ENCODE peak calls at places on chromosomes 13 and 19, in nine cellular contexts. One of them, this sample, is unnamed.
A peak's percentile ranks its signal among the peaks of the same experiment; 100 is the strongest.

GRCh38 chr13:46403851-46404731 is 17.0 kb upstream of the RUBCNL start:
- DNase-seq in brain microvascular endothelial cell: no peak
- DNase-seq in endodermal cell: no peak
- DNase-seq in GM23338: no peak
- DNase-seq in Caco-2: no peak
- DNase-seq in sigmoid colon: no peak
- DNase-seq in kidney: no peak
- DNase-seq in CD8-positive, alpha-beta T cell: no peak
- DNase-seq in Karpas-422: no peak
- DNase-seq in this sample: no peak

GRCh38 chr13:58827904-58828303 is 1196.4 kb downstream of the PCDH17 start:
- DNase-seq in brain microvascular endothelial cell: no peak
- DNase-seq in endodermal cell: no peak
- DNase-seq in GM23338: no peak
- DNase-seq in Caco-2: no peak
- DNase-seq in sigmoid colon: no peak
- DNase-seq in kidney: no peak
- DNase-seq in CD8-positive, alpha-beta T cell: no peak
- DNase-seq in Karpas-422: no peak
- DNase-seq in this sample: no peak

GRCh38 chr13:39602277-39602613 is 748 bp downstream of the LHFPL6 start:
- DNase-seq in brain microvascular endothelial cell: no peak
- DNase-seq in endodermal cell: no peak
- DNase-seq in GM23338: no peak
- DNase-seq in Caco-2: no peak
- DNase-seq in sigmoid colon: no peak
- DNase-seq in kidney: no peak
- DNase-seq in CD8-positive, alpha-beta T cell: no peak
- DNase-seq in Karpas-422: no peak
- DNase-seq in this sample: no peak

GRCh38 chr19:30359936-30360335 is 12.2 kb upstream of the ZNF536 start:
- DNase-seq in brain microvascular endothelial cell: no peak
- DNase-seq in endodermal cell: no peak
- DNase-seq in GM23338: no peak
- DNase-seq in Caco-2: no peak
- DNase-seq in sigmoid colon: no peak
- DNase-seq in kidney: no peak
- DNase-seq in CD8-positive, alpha-beta T cell: no peak
- DNase-seq in Karpas-422: no peak
- DNase-seq in this sample: no peak

GRCh38 chr13:100280681-100281080 is 191.8 kb downstream of the PCCA start:
- DNase-seq in brain microvascular endothelial cell: peak; percentile 12
- DNase-seq in endodermal cell: no peak
- DNase-seq in GM23338: no peak
- DNase-seq in Caco-2: no peak
- DNase-seq in sigmoid colon: no peak
- DNase-seq in kidney: no peak
- DNase-seq in CD8-positive, alpha-beta T cell: no peak
- DNase-seq in Karpas-422: no peak
- DNase-seq in this sample: no peak

GRCh38 chr13:72651196-72651595 is 76.2 kb downstream of the MZT1 start:
- DNase-seq in brain microvascular endothelial cell: peak; percentile 2
- DNase-seq in endodermal cell: no peak
- DNase-seq in GM23338: peak; percentile 50
- DNase-seq in Caco-2: peak; percentile 18
- DNase-seq in sigmoid colon: no peak
- DNase-seq in kidney: no peak
- DNase-seq in CD8-positive, alpha-beta T cell: no peak
- DNase-seq in Karpas-422: peak; percentile 51
- DNase-seq in this sample: no peak

GRCh38 chr13:84460989-84461388 is 578.7 kb upstream of the SLITRK1 start:
- DNase-seq in brain microvascular endothelial cell: no peak
- DNase-seq in endodermal cell: no peak
- DNase-seq in GM23338: no peak
- DNase-seq in Caco-2: no peak
- DNase-seq in sigmoid colon: no peak
- DNase-seq in kidney: no peak
- DNase-seq in CD8-positive, alpha-beta T cell: no peak
- DNase-seq in Karpas-422: no peak
- DNase-seq in this sample: no peak

GRCh38 chr13:77554079-77554478 is 18.6 kb downstream of the SCEL start:
- DNase-seq in brain microvascular endothelial cell: no peak
- DNase-seq in endodermal cell: no peak
- DNase-seq in GM23338: no peak
- DNase-seq in Caco-2: no peak
- DNase-seq in sigmoid colon: no peak
- DNase-seq in kidney: peak; percentile 48
- DNase-seq in CD8-positive, alpha-beta T cell: no peak
- DNase-seq in Karpas-422: no peak
- DNase-seq in this sample: no peak

GRCh38 chr19:30662211-30662861 is 290.2 kb downstream of the ZNF536 start:
- DNase-seq in brain microvascular endothelial cell: no peak
- DNase-seq in endodermal cell: peak; percentile 28
- DNase-seq in GM23338: no peak
- DNase-seq in Caco-2: no peak
- DNase-seq in sigmoid colon: no peak
- DNase-seq in kidney: no peak
- DNase-seq in CD8-positive, alpha-beta T cell: no peak
- DNase-seq in Karpas-422: no peak
- DNase-seq in this sample: no peak

GRCh38 chr19:2478324-2478755 is 2.4 kb downstream of the GADD45B start:
- DNase-seq in brain microvascular endothelial cell: no peak
- DNase-seq in endodermal cell: peak; percentile 81
- DNase-seq in GM23338: peak; percentile 78
- DNase-seq in Caco-2: no peak
- DNase-seq in sigmoid colon: peak; percentile 94
- DNase-seq in kidney: peak; percentile 89
- DNase-seq in CD8-positive, alpha-beta T cell: peak; percentile 63
- DNase-seq in Karpas-422: peak; percentile 79
- DNase-seq in this sample: peak; percentile 71

GRCh38 chr13:33448889-33449288 is 163.3 kb upstream of the STARD13 start:
- DNase-seq in brain microvascular endothelial cell: no peak
- DNase-seq in endodermal cell: no peak
- DNase-seq in GM23338: no peak
- DNase-seq in Caco-2: no peak
- DNase-seq in sigmoid colon: no peak
- DNase-seq in kidney: no peak
- DNase-seq in CD8-positive, alpha-beta T cell: no peak
- DNase-seq in Karpas-422: no peak
- DNase-seq in this sample: no peak

GRCh38 chr13:29954082-29955043 is 103.9 kb upstream of the UBL3 start:
- DNase-seq in brain microvascular endothelial cell: no peak
- DNase-seq in endodermal cell: no peak
- DNase-seq in GM23338: no peak
- DNase-seq in Caco-2: peak; percentile 46
- DNase-seq in sigmoid colon: no peak
- DNase-seq in kidney: no peak
- DNase-seq in CD8-positive, alpha-beta T cell: peak; percentile 35
- DNase-seq in Karpas-422: no peak
- DNase-seq in this sample: no peak

GRCh38 chr13:20188649-20189553 is 3.8 kb downstream of the GJB2 start:
- DNase-seq in brain microvascular endothelial cell: no peak
- DNase-seq in endodermal cell: peak; percentile 82
- DNase-seq in GM23338: peak; percentile 77
- DNase-seq in Caco-2: peak; percentile 30
- DNase-seq in sigmoid colon: no peak
- DNase-seq in kidney: peak; percentile 66
- DNase-seq in CD8-positive, alpha-beta T cell: no peak
- DNase-seq in Karpas-422: peak; percentile 62
- DNase-seq in this sample: no peak

GRCh38 chr19:45947926-45948325 is 25.7 kb downstream of the NOVA2 start:
- DNase-seq in brain microvascular endothelial cell: no peak
- DNase-seq in endodermal cell: no peak
- DNase-seq in GM23338: no peak
- DNase-seq in Caco-2: no peak
- DNase-seq in sigmoid colon: no peak
- DNase-seq in kidney: no peak
- DNase-seq in CD8-positive, alpha-beta T cell: no peak
- DNase-seq in Karpas-422: no peak
- DNase-seq in this sample: peak; percentile 65

GRCh38 chr13:27262546-27262945 is 8.1 kb upstream of the RASL11A start:
- DNase-seq in brain microvascular endothelial cell: no peak
- DNase-seq in endodermal cell: no peak
- DNase-seq in GM23338: no peak
- DNase-seq in Caco-2: no peak
- DNase-seq in sigmoid colon: no peak
- DNase-seq in kidney: no peak
- DNase-seq in CD8-positive, alpha-beta T cell: no peak
- DNase-seq in Karpas-422: no peak
- DNase-seq in this sample: no peak

GRCh38 chr13:111341886-111342285 is 21.4 kb downstream of the TEX29 start:
- DNase-seq in brain microvascular endothelial cell: no peak
- DNase-seq in endodermal cell: peak; percentile 19
- DNase-seq in GM23338: no peak
- DNase-seq in Caco-2: no peak
- DNase-seq in sigmoid colon: no peak
- DNase-seq in kidney: no peak
- DNase-seq in CD8-positive, alpha-beta T cell: no peak
- DNase-seq in Karpas-422: no peak
- DNase-seq in this sample: no peak
- H3K4me3 ChIP-seq in brain microvascular endothelial cell: no peak overlapping the region
- H3K4me3 ChIP-seq in endodermal cell: no peak overlapping the region
- H3K4me3 ChIP-seq in GM23338: no peak overlapping the region
- H3K4me3 ChIP-seq in Caco-2: no peak overlapping the region
- H3K4me3 ChIP-seq in sigmoid colon: no peak overlapping the region
- H3K4me3 ChIP-seq in kidney: no peak overlapping the region
- H3K4me3 ChIP-seq in CD8-positive, alpha-beta T cell: no peak overlapping the region
- H3K4me3 ChIP-seq in Karpas-422: no peak overlapping the region
- H3K4me3 ChIP-seq in this sample: no peak overlapping the region

GRCh38 chr13:113489171-113489548 is 1.4 kb downstream of the DCUN1D2 start:
- DNase-seq in brain microvascular endothelial cell: no peak
- DNase-seq in endodermal cell: peak; percentile 91
- DNase-seq in GM23338: peak; percentile 80
- DNase-seq in Caco-2: peak; percentile 71
- DNase-seq in sigmoid colon: no peak
- DNase-seq in kidney: no peak
- DNase-seq in CD8-positive, alpha-beta T cell: no peak
- DNase-seq in Karpas-422: no peak
- DNase-seq in this sample: no peak
- H3K4me3 ChIP-seq in brain microvascular endothelial cell: peak overlapping the region; percentile 77
- H3K4me3 ChIP-seq in endodermal cell: peak overlapping the region; percentile 81
- H3K4me3 ChIP-seq in GM23338: peak overlapping the region; percentile 97
- H3K4me3 ChIP-seq in Caco-2: peak overlapping the region; percentile 73
- H3K4me3 ChIP-seq in sigmoid colon: peak overlapping the region; percentile 91
- H3K4me3 ChIP-seq in kidney: peak overlapping the region; percentile 80
- H3K4me3 ChIP-seq in CD8-positive, alpha-beta T cell: no peak overlapping the region
- H3K4me3 ChIP-seq in Karpas-422: peak overlapping the region; percentile 94
- H3K4me3 ChIP-seq in this sample: peak overlapping the region; percentile 94

DNA sequence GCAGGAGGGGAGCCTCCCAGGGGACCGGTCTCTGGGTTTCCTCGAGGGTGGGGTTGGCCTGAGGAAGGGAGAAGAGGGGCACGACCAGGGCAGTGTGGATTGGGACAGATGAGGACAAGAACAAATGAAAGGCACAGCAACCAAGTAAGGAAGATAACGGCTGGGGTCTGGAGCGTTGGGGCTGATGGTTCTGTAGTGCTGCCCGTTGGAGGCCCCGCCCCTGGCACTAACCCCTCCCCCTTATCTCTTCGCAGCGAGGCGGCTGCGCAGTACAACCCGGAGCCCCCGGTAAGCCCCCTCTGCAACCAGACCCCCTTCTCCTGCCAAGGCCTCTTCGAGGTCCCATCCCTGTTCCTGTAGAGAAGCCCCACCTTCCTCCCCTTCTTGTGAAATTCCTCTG is 2.2 kb downstream of the CAPNS1 start:
- DNase-seq in brain microvascular endothelial cell: no peak
- DNase-seq in endodermal cell: no peak
- DNase-seq in GM23338: no peak
- DNase-seq in Caco-2: no peak
- DNase-seq in sigmoid colon: no peak
- DNase-seq in kidney: no peak
- DNase-seq in CD8-positive, alpha-beta T cell: no peak
- DNase-seq in Karpas-422: peak; percentile 21
- DNase-seq in this sample: no peak
- H3K4me3 ChIP-seq in brain microvascular endothelial cell: no peak overlapping the region
- H3K4me3 ChIP-seq in endodermal cell: peak overlapping the region; percentile 90
- H3K4me3 ChIP-seq in GM23338: peak overlapping the region; percentile 100
- H3K4me3 ChIP-seq in Caco-2: no peak overlapping the region
- H3K4me3 ChIP-seq in sigmoid colon: no peak overlapping the region
- H3K4me3 ChIP-seq in kidney: no peak overlapping the region
- H3K4me3 ChIP-seq in CD8-positive, alpha-beta T cell: no peak overlapping the region
- H3K4me3 ChIP-seq in Karpas-422: no peak overlapping the region
- H3K4me3 ChIP-seq in this sample: no peak overlapping the region

GRCh38 chr19:6803036-6803404 is 30.5 kb downstream of the VAV1 start:
- DNase-seq in brain microvascular endothelial cell: no peak
- DNase-seq in endodermal cell: no peak
- DNase-seq in GM23338: peak; percentile 3
- DNase-seq in Caco-2: no peak
- DNase-seq in sigmoid colon: no peak
- DNase-seq in kidney: no peak
- DNase-seq in CD8-positive, alpha-beta T cell: no peak
- DNase-seq in Karpas-422: peak; percentile 77
- DNase-seq in this sample: no peak

GRCh38 chr19:6800991-6801396 is 28.5 kb downstream of the VAV1 start:
- DNase-seq in brain microvascular endothelial cell: peak; percentile 71
- DNase-seq in endodermal cell: no peak
- DNase-seq in GM23338: no peak
- DNase-seq in Caco-2: no peak
- DNase-seq in sigmoid colon: no peak
- DNase-seq in kidney: no peak
- DNase-seq in CD8-positive, alpha-beta T cell: no peak
- DNase-seq in Karpas-422: no peak
- DNase-seq in this sample: peak; percentile 54

GRCh38 chr19:6806488-6806887 is 34.0 kb downstream of the VAV1 start:
- DNase-seq in brain microvascular endothelial cell: no peak
- DNase-seq in endodermal cell: no peak
- DNase-seq in GM23338: peak; percentile 51
- DNase-seq in Caco-2: no peak
- DNase-seq in sigmoid colon: no peak
- DNase-seq in kidney: no peak
- DNase-seq in CD8-positive, alpha-beta T cell: no peak
- DNase-seq in Karpas-422: peak; percentile 66
- DNase-seq in this sample: no peak

GRCh38 chr19:6801397-6802086 is 29.0 kb downstream of the VAV1 start:
- DNase-seq in brain microvascular endothelial cell: no peak
- DNase-seq in endodermal cell: peak; percentile 85
- DNase-seq in GM23338: peak; percentile 77
- DNase-seq in Caco-2: no peak
- DNase-seq in sigmoid colon: peak; percentile 82
- DNase-seq in kidney: peak; percentile 83
- DNase-seq in CD8-positive, alpha-beta T cell: peak; percentile 86
- DNase-seq in Karpas-422: peak; percentile 97
- DNase-seq in this sample: no peak

DNA sequence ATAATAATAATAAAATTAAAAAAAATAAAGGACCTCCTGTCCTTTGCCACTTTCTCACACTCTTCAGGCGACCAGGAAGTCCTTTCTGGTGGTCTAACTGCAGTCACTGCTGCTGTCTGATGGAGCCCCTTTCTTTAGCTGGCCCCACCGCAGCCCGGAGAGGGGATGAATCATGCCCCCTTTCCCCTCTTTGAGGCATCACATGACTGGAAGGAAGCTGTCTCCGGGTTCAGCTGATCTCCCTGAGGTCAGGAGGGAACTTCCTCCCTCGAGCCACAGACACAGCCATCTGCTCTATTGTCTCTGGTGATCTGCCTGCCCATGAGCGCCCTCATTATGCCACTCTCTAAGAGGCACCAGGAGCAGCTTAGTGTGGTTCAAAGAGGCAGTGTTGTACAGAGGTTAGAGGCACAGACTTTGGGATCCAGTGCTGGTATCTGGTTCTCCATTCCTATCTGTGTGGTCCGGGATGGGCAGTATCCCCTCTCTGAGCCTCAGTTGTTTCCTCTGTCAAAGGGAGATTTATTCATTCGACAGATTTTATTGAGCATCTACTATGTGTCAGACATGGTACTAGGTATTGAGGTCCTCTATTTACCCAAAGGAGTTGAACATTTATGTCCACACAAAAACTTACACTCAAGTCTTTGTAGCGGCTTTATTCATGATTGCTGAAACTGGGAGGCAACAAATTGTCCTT is 30.0 kb downstream of the VAV1 start:
- DNase-seq in brain microvascular endothelial cell: no peak
- DNase-seq in endodermal cell: peak; percentile 56
- DNase-seq in GM23338: peak; percentile 32
- DNase-seq in Caco-2: no peak
- DNase-seq in sigmoid colon: peak; percentile 67
- DNase-seq in kidney: no peak
- DNase-seq in CD8-positive, alpha-beta T cell: peak; percentile 79
- DNase-seq in Karpas-422: peak; percentile 90
- DNase-seq in this sample: no peak
- H3K4me3 ChIP-seq in brain microvascular endothelial cell: no peak overlapping the region
- H3K4me3 ChIP-seq in endodermal cell: no peak overlapping the region
- H3K4me3 ChIP-seq in GM23338: no peak overlapping the region
- H3K4me3 ChIP-seq in Caco-2: no peak overlapping the region
- H3K4me3 ChIP-seq in sigmoid colon: no peak overlapping the region
- H3K4me3 ChIP-seq in kidney: no peak overlapping the region
- H3K4me3 ChIP-seq in CD8-positive, alpha-beta T cell: peak overlapping the region; percentile 40
- H3K4me3 ChIP-seq in Karpas-422: peak overlapping the region; percentile 56
- H3K4me3 ChIP-seq in this sample: no peak overlapping the region